ENCODE peak calls at places on chromosomes 1 and 21, in eight cellular contexts. B, J, D, I, L, F, R and X are unnamed samples.

GRCh38 chr1:200556005-200556404 is 64.5 kb downstream of the KIF14 start:
- DNase-seq in B (no peak), J (no peak), D (no peak), I (no peak), L (no peak), F (no peak), R (no peak), X (no peak)

GRCh38 chr1:102861247-102861646 is 247.1 kb downstream of the COL11A1 start:
- DNase-seq in B (no peak), J (no peak), D (no peak), I (no peak), L (no peak), F (no peak), R (no peak), X (no peak)

GRCh38 chr1:231240531-231240882 is 505 bp upstream of the GNPAT start:
- DNase-seq in B (no peak), J (no peak), D (no peak), I (no peak), L (no peak), F (no peak), R (no peak), X (no peak)

GRCh38 chr1:155324717-155325595 is 4.3 kb downstream of the RUSC1 start:
- DNase-seq in B (peak), J (no peak), D (peak), I (no peak), L (peak), F (peak), R (peak), X (peak)

GRCh38 chr1:160161965-160162705 is 10.7 kb downstream of the ATP1A4 start:
- DNase-seq in B (no peak), J (no peak), D (no peak), I (no peak), L (no peak), F (peak), R (no peak), X (no peak)

GRCh38 chr1:221939598-221939997 is 197.7 kb upstream of the DUSP10 start:
- DNase-seq in B (no peak), J (no peak), D (no peak), I (peak), L (no peak), F (peak), R (no peak), X (no peak)

GRCh38 chr21:42263591-42264131 is 44.7 kb downstream of the ABCG1 start:
- DNase-seq in B (no peak), J (no peak), D (no peak), I (no peak), L (no peak), F (no peak), R (peak), X (no peak)

GRCh38 chr21:44789880-44790279 is 11.7 kb downstream of the UBE2G2 start:
- DNase-seq in B (no peak), J (no peak), D (no peak), I (no peak), L (no peak), F (no peak), R (no peak), X (no peak)

GRCh38 chr1:89701746-89702241 is 68.9 kb downstream of the LRRC8C start:
- DNase-seq in B (no peak), J (peak), D (no peak), I (no peak), L (no peak), F (no peak), R (no peak), X (no peak)

GRCh38 chr1:107678993-107679392 is 286.0 kb downstream of the VAV3 start:
- DNase-seq in B (no peak), J (no peak), D (no peak), I (no peak), L (no peak), F (no peak), R (no peak), X (no peak)

GRCh38 chr1:155313266-155313665 is 4.6 kb downstream of the FDPS start:
- DNase-seq in B (no peak), J (no peak), D (no peak), I (no peak), L (no peak), F (no peak), R (no peak), X (no peak)

GRCh38 chr1:112687785-112688496 is 13.5 kb downstream of the MOV10 start:
- DNase-seq in B (no peak), J (no peak), D (no peak), I (peak), L (no peak), F (no peak), R (no peak), X (no peak)